ENCODE peak calls at places on chromosome 11, in seven cellular contexts. D is CD4-positive, CD25-positive, alpha-beta regulatory T cell; X is osteoblast; T is bronchial epithelial cell; Q is skeletal muscle cell; L is right atrium auricular region; S is thoracic aorta. N is an unnamed sample.

GRCh38 chr11:22392561-22392960 is 54.4 kb downstream of the SLC17A6 start:
- DNase-seq in D (no peak), X (no peak), T (peak), Q (no peak), L (no peak), S (no peak), N (no peak)

GRCh38 chr11:111474432-111474831 is 37.8 kb downstream of the BTG4 start:
- DNase-seq in D (no peak), X (no peak), T (peak), Q (no peak), L (no peak), S (no peak), N (no peak)

GRCh38 chr11:122391049-122391448 is 264.5 kb upstream of the UBASH3B start:
- DNase-seq in D (no peak), X (no peak), T (no peak), Q (no peak), L (no peak), S (no peak), N (no peak)

GRCh38 chr11:111694851-111695250 is 71.3 kb downstream of the PPP2R1B start:
- DNase-seq in D (no peak), X (no peak), T (no peak), Q (peak), L (no peak), S (no peak), N (peak)

GRCh38 chr11:115132829-115133228 is 371.4 kb downstream of the CADM1 start:
- DNase-seq in D (no peak), X (no peak), T (no peak), Q (no peak), L (no peak), S (no peak), N (no peak)

GRCh38 chr11:43632171-43632570 is 48.4 kb upstream of the HSD17B12 start:
- DNase-seq in D (no peak), X (no peak), T (peak), Q (no peak), L (no peak), S (no peak), N (no peak)

GRCh38 chr11:120354779-120355178 is 18.6 kb downstream of the ARHGEF12 start:
- DNase-seq in D (no peak), X (no peak), T (no peak), Q (no peak), L (no peak), S (no peak), N (no peak)

GRCh38 chr11:9893474-9893873 is 229.6 kb downstream of the SWAP70 start:
- DNase-seq in D (no peak), X (no peak), T (no peak), Q (no peak), L (no peak), S (no peak), N (no peak)

GRCh38 chr11:94793822-94794221 is 25.7 kb downstream of the AMOTL1 start:
- DNase-seq in D (no peak), X (peak), T (peak), Q (peak), L (no peak), S (no peak), N (no peak)

GRCh38 chr11:120471131-120471530 is 40.4 kb upstream of the GRIK4 start:
- DNase-seq in D (no peak), X (peak), T (peak), Q (peak), L (no peak), S (no peak), N (peak)

GRCh38 chr11:107898270-107898669 is 30.0 kb upstream of the RAB39A start:
- DNase-seq in D (no peak), X (peak), T (peak), Q (peak), L (no peak), S (no peak), N (peak)

GRCh38 chr11:122836916-122837315 is 1.4 kb upstream of the CRTAM start:
- DNase-seq in D (no peak), X (no peak), T (no peak), Q (no peak), L (no peak), S (no peak), N (no peak)

GRCh38 chr11:110431212-110432073 is 1.7 kb downstream of the FDX1 start:
- DNase-seq in D (no peak), X (peak), T (peak), Q (no peak), L (no peak), S (no peak), N (no peak)

GRCh38 chr11:62933775-62934495 is 12.8 kb upstream of the CHRM1 start:
- DNase-seq in D (no peak), X (no peak), T (no peak), Q (no peak), L (no peak), S (no peak), N (no peak)

GRCh38 chr11:9817191-9817590 is 153.3 kb downstream of the SWAP70 start:
- DNase-seq in D (no peak), X (no peak), T (no peak), Q (no peak), L (no peak), S (no peak), N (no peak)

GRCh38 chr11:134478611-134479010 is 66.6 kb upstream of the B3GAT1 start:
- DNase-seq in D (no peak), X (no peak), T (no peak), Q (no peak), L (no peak), S (no peak), N (no peak)

GRCh38 chr11:75508051-75508561 is 17.6 kb downstream of the GDPD5 start:
- DNase-seq in D (peak), X (peak), T (no peak), Q (no peak), L (no peak), S (no peak), N (no peak)

GRCh38 chr11:70760416-70761020 is 362.2 kb downstream of the CTTN start:
- DNase-seq in D (no peak), X (peak), T (peak), Q (no peak), L (no peak), S (no peak), N (no peak)

GRCh38 chr11:11567862-11568650 is 53.7 kb downstream of the GALNT18 start:
- DNase-seq in D (no peak), X (peak), T (peak), Q (no peak), L (no peak), S (no peak), N (no peak)

GRCh38 chr11:131042711-131043110 is 126.4 kb upstream of the SNX19 start:
- DNase-seq in D (no peak), X (no peak), T (peak), Q (no peak), L (no peak), S (no peak), N (no peak)

GRCh38 chr11:82546556-82547162 is 187.0 kb downstream of the FAM181B start:
- DNase-seq in D (no peak), X (no peak), T (peak), Q (peak), L (no peak), S (no peak), N (no peak)

DNA sequence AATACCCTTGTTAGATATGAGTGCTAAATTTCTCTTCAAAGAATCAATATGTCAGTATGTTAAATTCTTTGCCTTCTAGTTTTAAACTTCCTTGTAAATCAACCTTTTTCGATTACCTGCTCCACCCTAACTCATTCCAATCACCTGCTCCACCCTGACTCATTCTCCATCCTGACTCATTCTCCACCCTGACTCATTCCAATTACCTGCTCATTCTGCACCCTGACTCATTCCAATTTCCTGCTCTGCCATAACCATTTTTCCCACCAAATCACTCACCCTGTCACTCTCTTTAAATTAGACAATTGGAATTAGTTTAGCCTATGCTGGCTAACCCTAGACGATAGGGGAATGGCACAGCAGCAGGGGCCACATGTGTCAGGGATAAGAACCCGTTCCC is 519.5 kb upstream of the LRRC4C start:
- DNase-seq in D (no peak), X (no peak), T (peak), Q (no peak), L (no peak), S (no peak), N (no peak)
- H3K4me3 ChIP-seq in D (no peak), X (no peak), T (no peak), Q (no peak), L (no peak), S (no peak), N (no peak)

GRCh38 chr11:1760351-1761109 is 3.2 kb downstream of the CTSD start:
- DNase-seq in D (no peak), X (peak), T (no peak), Q (no peak), L (peak), S (peak), N (no peak)

GRCh38 chr11:1757861-1758610 is 5.7 kb downstream of the CTSD start:
- DNase-seq in D (no peak), X (peak), T (no peak), Q (no peak), L (no peak), S (no peak), N (no peak)

GRCh38 chr11:1758611-1759150 is 5.0 kb downstream of the CTSD start:
- DNase-seq in D (no peak), X (peak), T (no peak), Q (no peak), L (no peak), S (no peak), N (no peak)

GRCh38 chr11:1759851-1760220 is 3.9 kb downstream of the CTSD start:
- DNase-seq in D (no peak), X (peak), T (no peak), Q (no peak), L (no peak), S (no peak), N (no peak)

GRCh38 chr11:1759151-1759850 is 4.4 kb downstream of the CTSD start:
- DNase-seq in D (no peak), X (peak), T (no peak), Q (no peak), L (no peak), S (no peak), N (no peak)
- H3K4me3 ChIP-seq in D (no peak), X (no peak), T (no peak), Q (no peak), L (no peak), S (peak), N (no peak)

GRCh38 chr11:132790466-132790865 is 741.8 kb downstream of the OPCML start:
- DNase-seq in D (no peak), X (no peak), T (no peak), Q (no peak), L (no peak), S (no peak), N (no peak)

GRCh38 chr11:132793831-132794230 is 738.5 kb downstream of the OPCML start:
- DNase-seq in D (no peak), X (no peak), T (no peak), Q (no peak), L (no peak), S (no peak), N (no peak)

DNA sequence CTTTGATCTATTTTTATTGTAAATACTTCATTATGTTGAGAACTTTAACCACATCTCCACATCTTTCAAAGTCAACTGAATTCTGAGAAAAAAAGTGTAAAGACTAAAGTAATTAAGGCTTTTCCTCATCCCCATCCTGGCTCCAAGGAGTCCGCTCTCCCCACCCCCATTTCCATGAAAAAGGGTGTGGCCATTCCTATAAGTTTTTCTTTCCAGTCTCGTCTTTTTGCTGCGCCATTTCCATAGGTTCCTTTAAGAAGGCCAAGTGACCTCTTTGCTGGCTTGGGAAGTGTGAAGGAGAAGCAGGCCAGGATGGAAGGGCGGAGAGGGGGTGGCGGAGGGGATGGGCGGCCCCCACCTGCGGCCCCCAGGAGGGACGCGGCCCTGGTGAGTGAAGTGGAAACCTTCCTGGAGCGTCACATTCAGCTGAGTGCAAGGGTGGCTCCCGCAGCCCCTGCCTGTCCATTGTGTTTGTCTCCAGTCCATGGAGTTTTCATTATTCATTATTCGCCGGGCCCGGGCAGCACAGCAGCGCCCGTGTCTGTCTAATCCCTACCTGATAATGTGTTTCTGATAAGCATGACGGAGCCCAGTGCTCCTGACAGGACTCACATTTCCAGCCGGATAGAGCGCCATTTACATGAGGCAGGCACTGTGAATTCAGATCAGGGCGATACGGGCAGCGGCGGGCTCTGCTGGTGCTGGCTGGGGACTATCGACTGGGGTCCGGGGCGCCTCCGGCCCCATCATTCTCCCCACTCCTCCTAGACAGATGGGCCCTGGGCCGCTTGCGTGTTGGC is 739.8 kb downstream of the OPCML start:
- DNase-seq in D (no peak), X (no peak), T (no peak), Q (no peak), L (no peak), S (no peak), N (no peak)
- H3K4me3 ChIP-seq in D (no peak), X (no peak), T (no peak), Q (no peak), L (no peak), S (no peak), N (no peak)

GRCh38 chr11:96242191-96242845 is 100.7 kb downstream of the MAML2 start:
- DNase-seq in D (no peak), X (no peak), T (no peak), Q (no peak), L (no peak), S (no peak), N (no peak)
- H3K4me3 ChIP-seq in D (peak), X (peak), T (no peak), Q (peak), L (no peak), S (peak), N (no peak)

GRCh38 chr11:65961267-65962135 is at the start of gene SART1:
- DNase-seq in D (peak), X (peak), T (peak), Q (peak), L (peak), S (peak), N (peak)

GRCh38 chr11:65958774-65959420 is 2.6 kb upstream of the SART1 start:
- DNase-seq in D (no peak), X (peak), T (no peak), Q (no peak), L (no peak), S (no peak), N (no peak)

GRCh38 chr11:65958306-65958705 is 3.2 kb upstream of the SART1 start:
- DNase-seq in D (no peak), X (peak), T (no peak), Q (no peak), L (no peak), S (no peak), N (no peak)

GRCh38 chr11:65962136-65962564 is 616 bp downstream of the SART1 start:
- DNase-seq in D (no peak), X (no peak), T (no peak), Q (no peak), L (no peak), S (no peak), N (no peak)

DNA sequence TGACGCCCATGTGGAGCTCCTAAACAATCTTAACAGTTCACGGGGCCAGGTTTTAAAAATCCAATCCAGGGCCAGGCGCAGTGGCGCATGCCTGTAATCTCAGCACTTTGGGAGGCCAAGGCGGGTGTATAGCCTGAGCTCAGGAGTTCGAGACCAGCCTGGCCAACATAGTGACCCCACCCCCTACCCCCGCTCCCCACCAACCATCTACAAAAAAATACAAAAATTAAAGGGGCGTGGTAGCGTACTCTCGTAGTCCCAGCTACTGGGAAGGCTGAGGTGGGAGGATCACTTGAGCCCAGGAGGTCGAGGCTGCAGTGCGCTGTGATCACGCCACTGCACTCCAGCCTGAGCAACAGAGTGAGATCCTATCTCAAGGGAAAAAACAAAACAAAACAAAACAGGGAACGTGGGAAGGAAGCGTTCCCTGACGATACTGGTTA is 689 bp upstream of the SART1 start:
- DNase-seq in D (no peak), X (no peak), T (no peak), Q (no peak), L (no peak), S (no peak), N (no peak)
- H3K4me3 ChIP-seq in D (peak), X (peak), T (peak), Q (peak), L (peak), S (peak), N (peak)

GRCh38 chr11:96567193-96567592 is 177.4 kb downstream of the JRKL start:
- DNase-seq in D (no peak), X (no peak), T (peak), Q (no peak), L (no peak), S (no peak), N (no peak)

DNA sequence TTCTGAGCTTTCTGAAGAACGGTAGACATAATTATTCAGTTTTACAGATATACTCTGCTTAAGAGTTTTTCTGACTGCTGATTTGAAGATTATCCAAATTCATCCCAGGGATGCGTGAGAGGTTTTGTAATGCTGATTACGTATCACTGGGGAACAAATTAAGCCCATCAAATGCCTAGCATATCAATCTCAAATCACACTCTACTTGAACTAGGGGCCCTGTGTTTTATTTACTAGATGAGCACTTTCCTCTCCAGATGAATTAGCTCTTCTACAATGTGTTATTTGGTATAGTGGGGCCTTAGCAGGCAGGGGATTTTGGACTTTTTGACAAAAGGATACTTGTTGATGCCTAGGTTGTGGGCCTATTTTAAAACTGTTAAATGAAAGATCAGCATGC is 177.9 kb downstream of the JRKL start:
- DNase-seq in D (no peak), X (no peak), T (no peak), Q (no peak), L (no peak), S (no peak), N (no peak)
- H3K4me3 ChIP-seq in D (no peak), X (peak), T (no peak), Q (no peak), L (no peak), S (no peak), N (no peak)

GRCh38 chr11:3816673-3817072 is 8.3 kb downstream of the PGAP2 start:
- DNase-seq in D (no peak), X (no peak), T (no peak), Q (no peak), L (no peak), S (no peak), N (no peak)

GRCh38 chr11:3810446-3810845 is 2.1 kb downstream of the PGAP2 start:
- DNase-seq in D (no peak), X (peak), T (no peak), Q (no peak), L (no peak), S (no peak), N (no peak)

GRCh38 chr11:3810951-3811350 is 2.6 kb downstream of the PGAP2 start:
- DNase-seq in D (no peak), X (peak), T (no peak), Q (no peak), L (no peak), S (no peak), N (no peak)

GRCh38 chr11:3820971-3821370 is 12.6 kb downstream of the PGAP2 start:
- DNase-seq in D (no peak), X (peak), T (no peak), Q (no peak), L (no peak), S (no peak), N (no peak)

GRCh38 chr11:3815882-3816281 is 7.5 kb downstream of the PGAP2 start:
- DNase-seq in D (no peak), X (no peak), T (no peak), Q (no peak), L (no peak), S (no peak), N (no peak)
- H3K4me3 ChIP-seq in D (no peak), X (no peak), T (no peak), Q (no peak), L (no peak), S (no peak), N (no peak)

DNA sequence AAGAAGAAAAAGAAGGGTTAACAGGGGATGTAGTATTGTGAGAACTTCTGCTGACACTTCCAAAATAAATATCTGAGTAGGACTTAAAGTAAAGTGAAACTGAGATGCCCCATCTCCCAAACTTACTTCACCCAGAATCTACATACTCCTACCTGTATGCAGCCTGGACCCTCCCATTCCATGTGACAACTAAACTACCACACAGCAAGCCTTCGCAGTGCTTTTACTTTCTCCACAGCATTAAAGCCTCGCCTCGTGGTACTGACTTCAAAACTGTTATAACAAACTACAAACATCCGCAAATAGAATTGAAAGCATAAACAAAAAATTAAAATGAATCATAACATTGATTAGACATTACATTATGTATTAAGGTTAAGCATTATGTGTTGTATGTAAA is 988 bp downstream of the MPZL2 start:
- DNase-seq in D (no peak), X (no peak), T (peak), Q (no peak), L (no peak), S (no peak), N (no peak)
- H3K4me3 ChIP-seq in D (peak), X (no peak), T (peak), Q (no peak), L (no peak), S (no peak), N (no peak)

N was measured in AG09309.